ENCODE peak calls at places on chromosomes 5 and 9, in seven cellular contexts. W is T-helper 1 cell, V is fibroblast of lung, I is KG1, O is mesendoderm, L is NCI-H345, G is GM19239. Y is an unnamed sample.
A peak's percentile ranks its signal among the peaks of the same experiment; 100 is the strongest.

GRCh38 chr9:90300901-90301688 is 341.5 kb downstream of the DIRAS2 start:
- DNase-seq in W (no peak), V (peak; percentile 91), I (no peak), O (peak; percentile 71), L (peak; percentile 36), G (no peak), Y (no peak)

GRCh38 chr9:115525438-115526058 is 407.6 kb upstream of the TNC start:
- DNase-seq in W (no peak), V (no peak), I (no peak), O (no peak), L (no peak), G (no peak), Y (no peak)

GRCh38 chr5:159905496-159905895 is 10.8 kb upstream of the ADRA1B start:
- DNase-seq in W (no peak), V (peak; percentile 48), I (no peak), O (no peak), L (no peak), G (no peak), Y (no peak)

GRCh38 chr9:61668846-61669245 is 479.0 kb downstream of the SPATA31A7 start:
- DNase-seq in W (no peak), V (no peak), I (no peak), O (no peak), L (no peak), G (no peak), Y (no peak)

GRCh38 chr9:99666571-99666970 is 155.1 kb upstream of the NR4A3 start:
- DNase-seq in W (no peak), V (peak; percentile 4), I (no peak), O (no peak), L (peak; percentile 20), G (no peak), Y (no peak)

GRCh38 chr9:106532616-106533015 is 330.4 kb upstream of the ZNF462 start:
- DNase-seq in W (no peak), V (no peak), I (no peak), O (no peak), L (no peak), G (no peak), Y (no peak)

GRCh38 chr5:39178856-39179255 is 40.5 kb downstream of the FYB1 start:
- DNase-seq in W (no peak), V (no peak), I (no peak), O (no peak), L (no peak), G (no peak), Y (no peak)

GRCh38 chr5:36576721-36577120 is 29.7 kb upstream of the SLC1A3 start:
- DNase-seq in W (no peak), V (no peak), I (no peak), O (no peak), L (no peak), G (no peak), Y (no peak)

GRCh38 chr9:136700959-136701664 is 11.3 kb upstream of the DIPK1B start:
- DNase-seq in W (peak; percentile 32), V (no peak), I (no peak), O (no peak), L (no peak), G (peak; percentile 68), Y (no peak)

GRCh38 chr5:140246378-140247122 is 56.4 kb downstream of the PFDN1 start:
- DNase-seq in W (no peak), V (peak; percentile 57), I (no peak), O (no peak), L (no peak), G (no peak), Y (peak; percentile 18)

GRCh38 chr5:151233576-151234202 is 9.8 kb upstream of the CCDC69 start:
- DNase-seq in W (no peak), V (no peak), I (no peak), O (no peak), L (no peak), G (peak; percentile 45), Y (no peak)

GRCh38 chr5:96288166-96288844 is 144.7 kb downstream of the PCSK1 start:
- DNase-seq in W (no peak), V (no peak), I (no peak), O (no peak), L (no peak), G (no peak), Y (no peak)

GRCh38 chr5:180116077-180116375 is 44.5 kb upstream of the RNF130 start:
- DNase-seq in W (no peak), V (no peak), I (no peak), O (no peak), L (no peak), G (no peak), Y (no peak)

GRCh38 chr5:14706615-14707021 is 42.1 kb downstream of the OTULIN start:
- DNase-seq in W (peak; percentile 29), V (peak; percentile 62), I (no peak), O (no peak), L (no peak), G (no peak), Y (no peak)

GRCh38 chr5:98768160-98769005 is 5.1 kb upstream of the RGMB start:
- DNase-seq in W (no peak), V (peak; percentile 76), I (no peak), O (peak; percentile 97), L (peak; percentile 78), G (peak; percentile 38), Y (peak; percentile 36)

GRCh38 chr5:169838688-169839087 is 141.6 kb downstream of the INSYN2B start:
- DNase-seq in W (no peak), V (no peak), I (no peak), O (no peak), L (no peak), G (peak; percentile 35), Y (no peak)

GRCh38 chr5:90408571-90409317 is 812 bp downstream of the CETN3 start:
- DNase-seq in W (no peak), V (no peak), I (no peak), O (no peak), L (no peak), G (no peak), Y (no peak)

GRCh38 chr9:126471084-126471611 is 142.6 kb upstream of the LMX1B start:
- DNase-seq in W (peak; percentile 59), V (peak; percentile 58), I (peak; percentile 89), O (no peak), L (no peak), G (peak; percentile 45), Y (no peak)

GRCh38 chr5:142143878-142144277 is 35.3 kb downstream of the NDFIP1 start:
- DNase-seq in W (no peak), V (peak; percentile 71), I (no peak), O (peak; percentile 37), L (peak; percentile 1), G (peak; percentile 8), Y (no peak)

GRCh38 chr9:120710110-120710981 is 3.9 kb downstream of the MEGF9 start:
- DNase-seq in W (peak; percentile 11), V (peak; percentile 76), I (no peak), O (no peak), L (no peak), G (peak; percentile 42), Y (peak; percentile 18)

Y was measured in DMS 273 treated with DMSO at 0.1 percent for 48 hours.